ENCODE peak calls at places on chromosomes 13 and 19, in eight cellular contexts. One of them, this sample, is unnamed.

GRCh38 chr19:41420101-41420880 is 6.9 kb downstream of the B3GNT8 start:
- DNase-seq in stimulated activated CD8-positive, alpha-beta memory T cell treated with anti-CD3 and anti-CD28 coated beads, Interleukin-15, amount 100 ng/mL, for 4 hours: no peak
- DNase-seq in EL: no peak
- DNase-seq in germinal center: no peak
- DNase-seq in natural killer cell treated with Interleukin-12 subunit alpha and Interleukin-12 subunit beta and Interleukin-15 and Interleukin-18, amount 100 ng/mL, for 72 hours: no peak
- DNase-seq in gastrocnemius medialis: no peak
- DNase-seq in left lobe of liver: no peak
- DNase-seq in Right ventricle myocardium superior: no peak
- DNase-seq in this sample: no peak

GRCh38 chr19:17522988-17523872 is 11.8 kb downstream of the PGLS start:
- DNase-seq in stimulated activated CD8-positive, alpha-beta memory T cell treated with anti-CD3 and anti-CD28 coated beads, Interleukin-15, amount 100 ng/mL, for 4 hours: peak; percentile 29
- DNase-seq in EL: no peak
- DNase-seq in germinal center: peak; percentile 82
- DNase-seq in natural killer cell treated with Interleukin-12 subunit alpha and Interleukin-12 subunit beta and Interleukin-15 and Interleukin-18, amount 100 ng/mL, for 72 hours: peak; percentile 85
- DNase-seq in gastrocnemius medialis: peak; percentile 31
- DNase-seq in left lobe of liver: peak; percentile 60
- DNase-seq in Right ventricle myocardium superior: peak; percentile 76
- DNase-seq in this sample: peak; percentile 65

GRCh38 chr13:99553033-99553432 is 51.8 kb downstream of the TM9SF2 start:
- DNase-seq in stimulated activated CD8-positive, alpha-beta memory T cell treated with anti-CD3 and anti-CD28 coated beads, Interleukin-15, amount 100 ng/mL, for 4 hours: no peak
- DNase-seq in EL: no peak
- DNase-seq in germinal center: no peak
- DNase-seq in natural killer cell treated with Interleukin-12 subunit alpha and Interleukin-12 subunit beta and Interleukin-15 and Interleukin-18, amount 100 ng/mL, for 72 hours: no peak
- DNase-seq in gastrocnemius medialis: no peak
- DNase-seq in left lobe of liver: no peak
- DNase-seq in Right ventricle myocardium superior: no peak
- DNase-seq in this sample: no peak

GRCh38 chr19:41264581-41265375 is 606 bp downstream of the HNRNPUL1 start:
- DNase-seq in stimulated activated CD8-positive, alpha-beta memory T cell treated with anti-CD3 and anti-CD28 coated beads, Interleukin-15, amount 100 ng/mL, for 4 hours: peak; percentile 18
- DNase-seq in EL: peak; percentile 65
- DNase-seq in germinal center: peak; percentile 60
- DNase-seq in natural killer cell treated with Interleukin-12 subunit alpha and Interleukin-12 subunit beta and Interleukin-15 and Interleukin-18, amount 100 ng/mL, for 72 hours: peak; percentile 70
- DNase-seq in gastrocnemius medialis: peak; percentile 27
- DNase-seq in left lobe of liver: peak; percentile 66
- DNase-seq in Right ventricle myocardium superior: peak; percentile 61
- DNase-seq in this sample: peak; percentile 68

GRCh38 chr19:33175886-33176669 is 18.1 kb upstream of the LRP3 start:
- DNase-seq in stimulated activated CD8-positive, alpha-beta memory T cell treated with anti-CD3 and anti-CD28 coated beads, Interleukin-15, amount 100 ng/mL, for 4 hours: no peak
- DNase-seq in EL: peak; percentile 38
- DNase-seq in germinal center: peak; percentile 27
- DNase-seq in natural killer cell treated with Interleukin-12 subunit alpha and Interleukin-12 subunit beta and Interleukin-15 and Interleukin-18, amount 100 ng/mL, for 72 hours: no peak
- DNase-seq in gastrocnemius medialis: no peak
- DNase-seq in left lobe of liver: no peak
- DNase-seq in Right ventricle myocardium superior: no peak
- DNase-seq in this sample: peak; percentile 43

GRCh38 chr13:80630685-80631121 is 289.8 kb upstream of the SPRY2 start:
- DNase-seq in stimulated activated CD8-positive, alpha-beta memory T cell treated with anti-CD3 and anti-CD28 coated beads, Interleukin-15, amount 100 ng/mL, for 4 hours: no peak
- DNase-seq in EL: no peak
- DNase-seq in germinal center: no peak
- DNase-seq in natural killer cell treated with Interleukin-12 subunit alpha and Interleukin-12 subunit beta and Interleukin-15 and Interleukin-18, amount 100 ng/mL, for 72 hours: no peak
- DNase-seq in gastrocnemius medialis: peak; percentile 38
- DNase-seq in left lobe of liver: no peak
- DNase-seq in Right ventricle myocardium superior: no peak
- DNase-seq in this sample: peak; percentile 20

GRCh38 chr19:1265611-1266115 is 3.5 kb upstream of the CIRBP start:
- DNase-seq in stimulated activated CD8-positive, alpha-beta memory T cell treated with anti-CD3 and anti-CD28 coated beads, Interleukin-15, amount 100 ng/mL, for 4 hours: no peak
- DNase-seq in EL: peak; percentile 94
- DNase-seq in germinal center: no peak
- DNase-seq in natural killer cell treated with Interleukin-12 subunit alpha and Interleukin-12 subunit beta and Interleukin-15 and Interleukin-18, amount 100 ng/mL, for 72 hours: peak; percentile 79
- DNase-seq in gastrocnemius medialis: no peak
- DNase-seq in left lobe of liver: peak; percentile 63
- DNase-seq in Right ventricle myocardium superior: peak; percentile 81
- DNase-seq in this sample: peak; percentile 84

GRCh38 chr13:108230377-108230776 is 12.2 kb downstream of the ABHD13 start:
- DNase-seq in stimulated activated CD8-positive, alpha-beta memory T cell treated with anti-CD3 and anti-CD28 coated beads, Interleukin-15, amount 100 ng/mL, for 4 hours: no peak
- DNase-seq in EL: no peak
- DNase-seq in germinal center: no peak
- DNase-seq in natural killer cell treated with Interleukin-12 subunit alpha and Interleukin-12 subunit beta and Interleukin-15 and Interleukin-18, amount 100 ng/mL, for 72 hours: no peak
- DNase-seq in gastrocnemius medialis: no peak
- DNase-seq in left lobe of liver: no peak
- DNase-seq in Right ventricle myocardium superior: no peak
- DNase-seq in this sample: no peak

GRCh38 chr19:49097453-49098288 is 12.4 kb downstream of the SNRNP70 start:
- DNase-seq in stimulated activated CD8-positive, alpha-beta memory T cell treated with anti-CD3 and anti-CD28 coated beads, Interleukin-15, amount 100 ng/mL, for 4 hours: peak; percentile 38
- DNase-seq in EL: peak; percentile 82
- DNase-seq in germinal center: peak; percentile 77
- DNase-seq in natural killer cell treated with Interleukin-12 subunit alpha and Interleukin-12 subunit beta and Interleukin-15 and Interleukin-18, amount 100 ng/mL, for 72 hours: peak; percentile 74
- DNase-seq in gastrocnemius medialis: peak; percentile 50
- DNase-seq in left lobe of liver: peak; percentile 77
- DNase-seq in Right ventricle myocardium superior: peak; percentile 68
- DNase-seq in this sample: peak; percentile 61

GRCh38 chr13:73341748-73342147 is 282.9 kb downstream of the KLF5 start:
- DNase-seq in stimulated activated CD8-positive, alpha-beta memory T cell treated with anti-CD3 and anti-CD28 coated beads, Interleukin-15, amount 100 ng/mL, for 4 hours: no peak
- DNase-seq in EL: peak; percentile 79
- DNase-seq in germinal center: no peak
- DNase-seq in natural killer cell treated with Interleukin-12 subunit alpha and Interleukin-12 subunit beta and Interleukin-15 and Interleukin-18, amount 100 ng/mL, for 72 hours: no peak
- DNase-seq in gastrocnemius medialis: no peak
- DNase-seq in left lobe of liver: no peak
- DNase-seq in Right ventricle myocardium superior: no peak
- DNase-seq in this sample: no peak

GRCh38 chr19:37979547-37980082 is 72.6 kb downstream of the SIPA1L3 start:
- DNase-seq in stimulated activated CD8-positive, alpha-beta memory T cell treated with anti-CD3 and anti-CD28 coated beads, Interleukin-15, amount 100 ng/mL, for 4 hours: no peak
- DNase-seq in EL: no peak
- DNase-seq in germinal center: no peak
- DNase-seq in natural killer cell treated with Interleukin-12 subunit alpha and Interleukin-12 subunit beta and Interleukin-15 and Interleukin-18, amount 100 ng/mL, for 72 hours: no peak
- DNase-seq in gastrocnemius medialis: no peak
- DNase-seq in left lobe of liver: no peak
- DNase-seq in Right ventricle myocardium superior: no peak
- DNase-seq in this sample: no peak

GRCh38 chr13:49240017-49240416 is 7.7 kb upstream of the CDADC1 start:
- DNase-seq in stimulated activated CD8-positive, alpha-beta memory T cell treated with anti-CD3 and anti-CD28 coated beads, Interleukin-15, amount 100 ng/mL, for 4 hours: no peak
- DNase-seq in EL: peak; percentile 48
- DNase-seq in germinal center: peak; percentile 26
- DNase-seq in natural killer cell treated with Interleukin-12 subunit alpha and Interleukin-12 subunit beta and Interleukin-15 and Interleukin-18, amount 100 ng/mL, for 72 hours: no peak
- DNase-seq in gastrocnemius medialis: no peak
- DNase-seq in left lobe of liver: no peak
- DNase-seq in Right ventricle myocardium superior: no peak
- DNase-seq in this sample: no peak

GRCh38 chr13:62875118-62875640 is 1459.5 kb upstream of the PCDH20 start:
- DNase-seq in stimulated activated CD8-positive, alpha-beta memory T cell treated with anti-CD3 and anti-CD28 coated beads, Interleukin-15, amount 100 ng/mL, for 4 hours: no peak
- DNase-seq in EL: no peak
- DNase-seq in germinal center: no peak
- DNase-seq in natural killer cell treated with Interleukin-12 subunit alpha and Interleukin-12 subunit beta and Interleukin-15 and Interleukin-18, amount 100 ng/mL, for 72 hours: no peak
- DNase-seq in gastrocnemius medialis: no peak
- DNase-seq in left lobe of liver: no peak
- DNase-seq in Right ventricle myocardium superior: no peak
- DNase-seq in this sample: no peak

GRCh38 chr19:31350693-31351211 is 1.5 kb upstream of the TSHZ3 start:
- DNase-seq in stimulated activated CD8-positive, alpha-beta memory T cell treated with anti-CD3 and anti-CD28 coated beads, Interleukin-15, amount 100 ng/mL, for 4 hours: no peak
- DNase-seq in EL: peak; percentile 50
- DNase-seq in germinal center: peak; percentile 9
- DNase-seq in natural killer cell treated with Interleukin-12 subunit alpha and Interleukin-12 subunit beta and Interleukin-15 and Interleukin-18, amount 100 ng/mL, for 72 hours: no peak
- DNase-seq in gastrocnemius medialis: no peak
- DNase-seq in left lobe of liver: peak; percentile 58
- DNase-seq in Right ventricle myocardium superior: peak; percentile 75
- DNase-seq in this sample: peak; percentile 64

GRCh38 chr13:69935043-69935442 is 172.6 kb upstream of the ATXN8OS start:
- DNase-seq in stimulated activated CD8-positive, alpha-beta memory T cell treated with anti-CD3 and anti-CD28 coated beads, Interleukin-15, amount 100 ng/mL, for 4 hours: no peak
- DNase-seq in EL: no peak
- DNase-seq in germinal center: no peak
- DNase-seq in natural killer cell treated with Interleukin-12 subunit alpha and Interleukin-12 subunit beta and Interleukin-15 and Interleukin-18, amount 100 ng/mL, for 72 hours: no peak
- DNase-seq in gastrocnemius medialis: no peak
- DNase-seq in left lobe of liver: no peak
- DNase-seq in Right ventricle myocardium superior: no peak
- DNase-seq in this sample: no peak

GRCh38 chr13:80755925-80756324 is 415.0 kb upstream of the SPRY2 start:
- DNase-seq in stimulated activated CD8-positive, alpha-beta memory T cell treated with anti-CD3 and anti-CD28 coated beads, Interleukin-15, amount 100 ng/mL, for 4 hours: no peak
- DNase-seq in EL: no peak
- DNase-seq in germinal center: no peak
- DNase-seq in natural killer cell treated with Interleukin-12 subunit alpha and Interleukin-12 subunit beta and Interleukin-15 and Interleukin-18, amount 100 ng/mL, for 72 hours: no peak
- DNase-seq in gastrocnemius medialis: no peak
- DNase-seq in left lobe of liver: no peak
- DNase-seq in Right ventricle myocardium superior: no peak
- DNase-seq in this sample: no peak

GRCh38 chr19:49798574-49798973 is 14.5 kb downstream of the FUZ start:
- DNase-seq in stimulated activated CD8-positive, alpha-beta memory T cell treated with anti-CD3 and anti-CD28 coated beads, Interleukin-15, amount 100 ng/mL, for 4 hours: no peak
- DNase-seq in EL: no peak
- DNase-seq in germinal center: no peak
- DNase-seq in natural killer cell treated with Interleukin-12 subunit alpha and Interleukin-12 subunit beta and Interleukin-15 and Interleukin-18, amount 100 ng/mL, for 72 hours: no peak
- DNase-seq in gastrocnemius medialis: no peak
- DNase-seq in left lobe of liver: no peak
- DNase-seq in Right ventricle myocardium superior: no peak
- DNase-seq in this sample: no peak

GRCh38 chr13:66659291-66660012 is 570.7 kb downstream of the PCDH9 start:
- DNase-seq in stimulated activated CD8-positive, alpha-beta memory T cell treated with anti-CD3 and anti-CD28 coated beads, Interleukin-15, amount 100 ng/mL, for 4 hours: no peak
- DNase-seq in EL: no peak
- DNase-seq in germinal center: peak; percentile 10
- DNase-seq in natural killer cell treated with Interleukin-12 subunit alpha and Interleukin-12 subunit beta and Interleukin-15 and Interleukin-18, amount 100 ng/mL, for 72 hours: no peak
- DNase-seq in gastrocnemius medialis: no peak
- DNase-seq in left lobe of liver: no peak
- DNase-seq in Right ventricle myocardium superior: no peak
- DNase-seq in this sample: no peak

GRCh38 chr13:50365683-50366391 is 350.6 kb downstream of the KCNRG start:
- DNase-seq in stimulated activated CD8-positive, alpha-beta memory T cell treated with anti-CD3 and anti-CD28 coated beads, Interleukin-15, amount 100 ng/mL, for 4 hours: no peak
- DNase-seq in EL: peak; percentile 30
- DNase-seq in germinal center: no peak
- DNase-seq in natural killer cell treated with Interleukin-12 subunit alpha and Interleukin-12 subunit beta and Interleukin-15 and Interleukin-18, amount 100 ng/mL, for 72 hours: peak; percentile 74
- DNase-seq in gastrocnemius medialis: no peak
- DNase-seq in left lobe of liver: no peak
- DNase-seq in Right ventricle myocardium superior: no peak
- DNase-seq in this sample: no peak

GRCh38 chr13:48096670-48097069 is 1.8 kb upstream of the MED4 start:
- DNase-seq in stimulated activated CD8-positive, alpha-beta memory T cell treated with anti-CD3 and anti-CD28 coated beads, Interleukin-15, amount 100 ng/mL, for 4 hours: no peak
- DNase-seq in EL: no peak
- DNase-seq in germinal center: no peak
- DNase-seq in natural killer cell treated with Interleukin-12 subunit alpha and Interleukin-12 subunit beta and Interleukin-15 and Interleukin-18, amount 100 ng/mL, for 72 hours: no peak
- DNase-seq in gastrocnemius medialis: no peak
- DNase-seq in left lobe of liver: no peak
- DNase-seq in Right ventricle myocardium superior: no peak
- DNase-seq in this sample: no peak

This sample was measured in left cardiac atrium.